ENCODE peak calls at places on chromosome 6, in five cellular contexts. E is SK-N-SH, K is PC-3, W is Karpas-422, T is GM23248. Y is an unnamed sample. For H3K9me2, the result is how much of the 10 kb centered on the place peaks cover.

GRCh38 chr6:72950114-72950860 is 275.0 kb downstream of the KHDC1L start:
- DNase-seq in E (no peak), K (peak), W (no peak), T (peak), Y (no peak)

GRCh38 chr6:107707346-107708270 is 116.5 kb downstream of the SCML4 start:
- DNase-seq in E (no peak), K (no peak), W (no peak), T (no peak), Y (no peak)

GRCh38 chr6:111743859-111744692 is 129.2 kb downstream of the FYN start:
- DNase-seq in E (peak), K (no peak), W (peak), T (peak), Y (no peak)

GRCh38 chr6:57303931-57304681 is 13.3 kb upstream of the PRIM2 start:
- DNase-seq in E (peak), K (no peak), W (peak), T (peak), Y (no peak)

GRCh38 chr6:150934380-150934779 is 68.9 kb downstream of the MTHFD1L start:
- DNase-seq in E (no peak), K (peak), W (no peak), T (peak), Y (no peak)

GRCh38 chr6:89643411-89643810 is 4.9 kb upstream of the LYRM2 start:
- DNase-seq in E (no peak), K (no peak), W (no peak), T (no peak), Y (no peak)

GRCh38 chr6:97275809-97276208 is 7.2 kb downstream of the MMS22L start:
- DNase-seq in E (no peak), K (no peak), W (no peak), T (no peak), Y (no peak)

GRCh38 chr6:122286512-122286911 is 112.9 kb upstream of the HSF2 start:
- DNase-seq in E (no peak), K (no peak), W (no peak), T (peak), Y (no peak)

GRCh38 chr6:149164199-149164745 is 153.2 kb upstream of the TAB2 start:
- DNase-seq in E (no peak), K (no peak), W (no peak), T (no peak), Y (no peak)

GRCh38 chr6:9516207-9516606 is 898.7 kb downstream of the TFAP2A start:
- DNase-seq in E (no peak), K (peak), W (no peak), T (peak), Y (no peak)

GRCh38 chr6:17469006-17469972 is 75.9 kb downstream of the CAP2 start:
- DNase-seq in E (no peak), K (no peak), W (peak), T (peak), Y (no peak)

GRCh38 chr6:2990179-2990931 is 9.3 kb upstream of the NQO2 start:
- DNase-seq in E (no peak), K (peak), W (peak), T (peak), Y (peak)

GRCh38 chr6:2625581-2625980 is 125.1 kb downstream of the MYLK4 start:
- DNase-seq in E (no peak), K (no peak), W (no peak), T (no peak), Y (no peak)

GRCh38 chr6:2626381-2626780 is 124.3 kb downstream of the MYLK4 start:
- DNase-seq in E (no peak), K (no peak), W (no peak), T (no peak), Y (no peak)

GRCh38 chr6:167044696-167045095 is 45.5 kb downstream of the CEP43 start:
- DNase-seq in E (no peak), K (no peak), W (no peak), T (peak), Y (no peak)

GRCh38 chr6:108581237-108581931 is 20.7 kb downstream of the FOXO3 start:
- DNase-seq in E (peak), K (peak), W (no peak), T (peak), Y (peak)

GRCh38 chr6:132259070-132259469 is 142.2 kb downstream of the MOXD1 start:
- DNase-seq in E (no peak), K (peak), W (no peak), T (peak), Y (peak)

GRCh38 chr6:98686008-98686601 is 148.3 kb upstream of the POU3F2 start:
- DNase-seq in E (no peak), K (no peak), W (no peak), T (no peak), Y (no peak)

GRCh38 chr6:162638931-162639574 is 88.5 kb downstream of the PRKN start:
- DNase-seq in E (no peak), K (no peak), W (no peak), T (no peak), Y (no peak)

GRCh38 chr6:35688605-35689322 is at the start of gene FKBP5:
- DNase-seq in E (peak), K (peak), W (peak), T (peak), Y (peak)

GRCh38 chr6:133187657-133188453 is 53.3 kb upstream of the EYA4 start:
- DNase-seq in E (no peak), K (peak), W (no peak), T (no peak), Y (no peak)

GRCh38 chr6:82866446-82866845 is 199.2 kb downstream of the UBE3D start:
- DNase-seq in E (no peak), K (no peak), W (peak), T (no peak), Y (no peak)

GRCh38 chr6:145811741-145812140 is 2.9 kb downstream of the FBXO30 start:
- DNase-seq in E (no peak), K (no peak), W (no peak), T (no peak), Y (no peak)

GRCh38 chr6:93337772-93338394 is 81.5 kb downstream of the EPHA7 start:
- DNase-seq in E (no peak), K (no peak), W (no peak), T (no peak), Y (no peak)

GRCh38 chr6:84033523-84034451 is at the start of gene MRAP2:
- DNase-seq in E (peak), K (no peak), W (no peak), T (peak), Y (no peak)

GRCh38 chr6:125363010-125363359 is 61.2 kb upstream of the HDDC2 start:
- DNase-seq in E (peak), K (peak), W (no peak), T (peak), Y (no peak)
- H3K9ac ChIP-seq in E (no peak), K (no peak), W (no peak), T (no peak), Y (no peak)

DNA sequence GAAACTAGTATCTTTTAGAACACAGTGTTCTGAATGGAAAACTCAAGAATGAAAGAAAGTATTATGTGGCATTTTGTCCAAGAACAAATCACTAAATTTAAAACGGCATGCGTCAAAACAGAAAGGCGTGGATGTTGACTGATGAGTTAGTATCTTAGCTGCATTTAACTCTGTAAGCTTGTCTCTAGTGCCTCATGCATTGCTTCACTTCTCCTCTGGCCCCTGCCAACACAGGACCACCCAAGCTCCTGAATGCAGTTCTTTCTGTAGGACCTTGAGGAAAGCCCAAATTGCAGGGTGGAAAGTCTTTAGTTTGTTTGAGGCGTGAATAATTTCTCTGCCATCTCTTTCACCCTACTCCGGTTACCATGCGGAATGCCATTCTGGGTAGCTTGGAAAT is 632.2 kb downstream of the COL12A1 start:
- DNase-seq in E (no peak), K (no peak), W (no peak), T (no peak), Y (no peak)
- H3K9me2 ChIP-seq in E (under half), K (under half), W (under half), T (under half), Y (under half)

DNA sequence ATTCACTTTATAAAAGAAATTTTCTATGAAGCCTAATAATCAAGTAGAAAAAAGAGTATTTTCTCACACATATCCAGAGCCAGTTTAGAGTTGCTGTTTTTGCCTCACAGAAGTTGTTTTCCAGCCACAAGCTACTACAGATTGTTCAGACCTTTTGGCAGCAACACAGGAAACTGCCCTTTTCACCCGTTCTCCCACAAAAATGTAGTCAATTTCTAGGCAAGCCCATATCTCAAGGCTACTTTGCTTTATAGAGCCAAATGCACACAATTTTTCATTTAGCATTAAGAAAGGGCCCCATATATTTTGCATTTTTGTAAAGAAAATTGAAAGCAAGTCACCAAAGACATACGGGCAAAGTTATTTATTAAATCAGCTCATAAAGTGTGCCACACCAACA is 49.5 kb downstream of the EPB41L2 start:
- DNase-seq in E (no peak), K (no peak), W (no peak), T (peak), Y (no peak)
- H3K9ac ChIP-seq in E (no peak), K (no peak), W (no peak), T (peak), Y (no peak)

DNA sequence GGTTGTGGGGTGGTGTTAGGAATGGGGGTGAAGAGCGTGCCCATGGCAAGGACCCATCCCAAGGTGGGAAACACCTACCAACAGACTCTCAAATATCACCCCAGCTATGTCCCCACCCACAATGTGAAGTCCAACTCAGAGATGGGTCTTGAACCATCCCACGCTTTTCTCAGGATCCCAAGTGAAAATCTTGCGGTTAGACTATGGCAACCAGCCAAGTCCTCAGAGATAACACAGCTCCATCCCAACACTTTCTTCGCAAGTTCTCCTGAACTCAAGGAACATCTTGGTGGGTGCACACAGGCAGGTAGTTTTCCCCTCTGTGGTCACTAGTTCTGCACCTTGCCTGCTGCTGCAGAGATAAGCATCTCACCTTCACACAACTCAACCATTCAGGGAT is 116.0 kb downstream of the CDC5L start:
- DNase-seq in E (no peak), K (no peak), W (no peak), T (no peak), Y (no peak)
- H3K9me2 ChIP-seq in E (under half), K (under half), W (under half), T (under half), Y (under half)

GRCh38 chr6:15996030-15996429 is 132.9 kb upstream of the MYLIP start:
- DNase-seq in E (no peak), K (peak), W (no peak), T (peak), Y (no peak)
- H3K9ac ChIP-seq in E (no peak), K (no peak), W (no peak), T (no peak), Y (no peak)

GRCh38 chr6:31794866-31795615 is 511 bp downstream of the VARS1 start:
- DNase-seq in E (peak), K (no peak), W (no peak), T (peak), Y (no peak)

GRCh38 chr6:31795616-31796298 is at the start of gene VARS1:
- DNase-seq in E (peak), K (peak), W (peak), T (peak), Y (peak)

GRCh38 chr6:31794294-31794865 is 1.2 kb downstream of the VARS1 start:
- DNase-seq in E (no peak), K (peak), W (peak), T (peak), Y (peak)

GRCh38 chr6:31797607-31798006 is 2.1 kb upstream of the VARS1 start:
- DNase-seq in E (no peak), K (no peak), W (no peak), T (no peak), Y (no peak)

GRCh38 chr6:31796993-31797385 is 1.4 kb upstream of the VARS1 start:
- DNase-seq in E (no peak), K (no peak), W (no peak), T (no peak), Y (no peak)
- H3K9me2 ChIP-seq in E (under half), K (under half), W (under half), T (under half), Y (under half)

DNA sequence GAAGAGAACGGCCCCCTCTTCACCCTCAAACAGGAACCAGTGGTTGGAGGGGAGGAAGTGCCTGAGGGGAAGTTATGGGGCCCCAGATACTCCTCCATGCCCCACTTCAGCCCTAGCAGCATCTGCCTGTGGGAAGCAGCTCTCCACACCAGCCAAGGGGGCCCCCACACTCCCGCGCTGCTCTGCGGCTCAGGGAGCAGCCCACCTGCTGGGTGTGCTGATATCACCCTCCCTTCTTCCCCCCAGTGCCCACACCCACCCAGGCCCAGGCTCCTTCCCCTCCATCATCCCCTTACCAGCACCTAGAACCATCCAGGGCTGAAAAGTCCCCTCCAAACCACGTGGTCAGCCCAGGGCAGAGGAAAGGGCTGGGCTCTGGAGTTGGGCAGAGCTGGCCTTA is 519 bp downstream of the LST1 start:
- DNase-seq in E (no peak), K (no peak), W (peak), T (no peak), Y (no peak)
- H3K9ac ChIP-seq in E (no peak), K (no peak), W (peak), T (no peak), Y (no peak)

GRCh38 chr6:32046450-32047083 is 8.4 kb downstream of the CYP21A2 start:
- DNase-seq in E (peak), K (peak), W (peak), T (peak), Y (no peak)
- H3K9me2 ChIP-seq in E (under half), K (under half), W (under half), T (under half), Y (under half)

DNA sequence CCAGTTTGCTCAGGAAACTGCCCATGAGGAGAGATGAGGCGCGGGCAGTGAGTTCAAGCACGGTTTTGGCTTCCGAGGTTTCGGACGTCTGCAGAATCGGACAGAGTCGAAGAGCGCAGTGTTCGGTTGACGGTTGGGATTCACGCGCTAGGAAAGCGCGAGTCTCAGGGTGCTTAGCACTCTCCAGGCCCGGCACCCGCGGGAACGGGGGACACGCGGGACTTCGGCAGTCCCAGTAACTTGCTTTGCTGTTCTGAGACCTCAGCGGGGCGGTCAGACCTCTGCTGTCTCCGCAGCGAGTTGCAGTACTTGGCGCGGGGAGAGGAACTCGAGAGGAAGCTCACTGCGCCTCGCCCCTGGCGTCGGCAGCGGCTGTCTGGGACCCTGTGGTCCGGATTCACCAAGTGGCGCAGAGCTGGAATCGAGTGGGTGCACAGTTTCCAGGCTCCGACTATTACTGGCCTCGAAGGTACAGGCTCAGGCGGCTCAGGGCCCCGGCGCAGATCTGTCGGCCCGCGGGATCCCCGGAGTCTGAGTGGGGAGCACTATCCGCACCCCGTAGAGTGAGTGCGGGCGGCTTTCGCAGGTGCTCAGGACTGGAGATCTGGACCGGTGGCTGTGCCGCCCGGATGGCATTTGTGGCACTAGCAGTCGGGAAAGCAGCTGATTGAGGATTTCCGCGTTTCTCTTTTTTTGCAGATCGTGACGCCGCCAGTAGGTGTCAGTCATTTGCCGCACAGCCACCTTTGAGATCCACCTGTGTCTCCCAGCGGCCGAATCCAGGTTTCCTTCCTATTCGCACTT is at the start of gene POM121L2:
- DNase-seq in E (peak), K (peak), W (peak), T (peak), Y (peak)
- H3K9ac ChIP-seq in E (no peak), K (peak), W (no peak), T (peak), Y (peak)

GRCh38 chr6:12026833-12027232 is 14.7 kb downstream of the HIVEP1 start:
- DNase-seq in E (no peak), K (no peak), W (no peak), T (no peak), Y (no peak)
- H3K9me2 ChIP-seq in E (under half), K (under half), W (under half), T (under half), Y (under half)